ENCODE peak calls at places on chromosomes 4 and X, in nine cellular contexts. One of them, this sample, is unnamed.

GRCh38 chr4:176186721-176187395 is 8.5 kb downstream of the SPATA4 start:
- DNase-seq in A549: no peak
- DNase-seq in cardiac muscle cell: no peak
- DNase-seq in GM23338: no peak
- DNase-seq in thyroid gland: no peak
- DNase-seq in suprapubic skin: no peak
- DNase-seq in BE2C: no peak
- DNase-seq in neural progenitor cell: no peak
- DNase-seq in OCI-LY7: no peak
- DNase-seq in this sample: no peak

GRCh38 chrX:88284844-88285243 is 462.2 kb upstream of the CPXCR1 start:
- DNase-seq in A549: peak; percentile 0
- DNase-seq in cardiac muscle cell: no peak
- DNase-seq in GM23338: no peak
- DNase-seq in thyroid gland: no peak
- DNase-seq in suprapubic skin: no peak
- DNase-seq in BE2C: no peak
- DNase-seq in neural progenitor cell: no peak
- DNase-seq in OCI-LY7: no peak
- DNase-seq in this sample: no peak

GRCh38 chr4:5638976-5639375 is 69.4 kb downstream of the EVC2 start:
- DNase-seq in A549: peak; percentile 2
- DNase-seq in cardiac muscle cell: no peak
- DNase-seq in GM23338: no peak
- DNase-seq in thyroid gland: no peak
- DNase-seq in suprapubic skin: no peak
- DNase-seq in BE2C: no peak
- DNase-seq in neural progenitor cell: no peak
- DNase-seq in OCI-LY7: no peak
- DNase-seq in this sample: no peak

GRCh38 chr4:48558026-48558425 is 68.0 kb downstream of the ZAR1 start:
- DNase-seq in A549: no peak
- DNase-seq in cardiac muscle cell: no peak
- DNase-seq in GM23338: no peak
- DNase-seq in thyroid gland: no peak
- DNase-seq in suprapubic skin: no peak
- DNase-seq in BE2C: no peak
- DNase-seq in neural progenitor cell: no peak
- DNase-seq in OCI-LY7: no peak
- DNase-seq in this sample: no peak

GRCh38 chr4:87419578-87420249 is 2.7 kb upstream of the NUDT9 start:
- DNase-seq in A549: peak; percentile 79
- DNase-seq in cardiac muscle cell: no peak
- DNase-seq in GM23338: no peak
- DNase-seq in thyroid gland: no peak
- DNase-seq in suprapubic skin: no peak
- DNase-seq in BE2C: no peak
- DNase-seq in neural progenitor cell: peak; percentile 40
- DNase-seq in OCI-LY7: no peak
- DNase-seq in this sample: no peak

GRCh38 chr4:174828845-174829701 is at the start of gene GLRA3:
- DNase-seq in A549: peak; percentile 81
- DNase-seq in cardiac muscle cell: peak; percentile 89
- DNase-seq in GM23338: peak; percentile 99
- DNase-seq in thyroid gland: peak; percentile 12
- DNase-seq in suprapubic skin: no peak
- DNase-seq in BE2C: peak; percentile 91
- DNase-seq in neural progenitor cell: peak; percentile 98
- DNase-seq in OCI-LY7: peak; percentile 97
- DNase-seq in this sample: peak; percentile 80

GRCh38 chr4:124907881-124908280 is 195.3 kb upstream of the ANKRD50 start:
- DNase-seq in A549: no peak
- DNase-seq in cardiac muscle cell: no peak
- DNase-seq in GM23338: no peak
- DNase-seq in thyroid gland: no peak
- DNase-seq in suprapubic skin: no peak
- DNase-seq in BE2C: no peak
- DNase-seq in neural progenitor cell: no peak
- DNase-seq in OCI-LY7: no peak
- DNase-seq in this sample: no peak

GRCh38 chrX:141668371-141668770 is 30.2 kb downstream of the SPANXD start:
- DNase-seq in A549: no peak
- DNase-seq in cardiac muscle cell: no peak
- DNase-seq in GM23338: no peak
- DNase-seq in thyroid gland: peak; percentile 51
- DNase-seq in suprapubic skin: no peak
- DNase-seq in BE2C: no peak
- DNase-seq in neural progenitor cell: no peak
- DNase-seq in OCI-LY7: no peak
- DNase-seq in this sample: no peak

GRCh38 chr4:48780867-48781219 is 764 bp upstream of the FRYL start:
- DNase-seq in A549: no peak
- DNase-seq in cardiac muscle cell: no peak
- DNase-seq in GM23338: no peak
- DNase-seq in thyroid gland: peak; percentile 55
- DNase-seq in suprapubic skin: peak; percentile 76
- DNase-seq in BE2C: peak; percentile 28
- DNase-seq in neural progenitor cell: no peak
- DNase-seq in OCI-LY7: peak; percentile 49
- DNase-seq in this sample: no peak

GRCh38 chr4:148495463-148495862 is 53.2 kb upstream of the NR3C2 start:
- DNase-seq in A549: no peak
- DNase-seq in cardiac muscle cell: no peak
- DNase-seq in GM23338: no peak
- DNase-seq in thyroid gland: no peak
- DNase-seq in suprapubic skin: no peak
- DNase-seq in BE2C: no peak
- DNase-seq in neural progenitor cell: no peak
- DNase-seq in OCI-LY7: no peak
- DNase-seq in this sample: no peak

DNA sequence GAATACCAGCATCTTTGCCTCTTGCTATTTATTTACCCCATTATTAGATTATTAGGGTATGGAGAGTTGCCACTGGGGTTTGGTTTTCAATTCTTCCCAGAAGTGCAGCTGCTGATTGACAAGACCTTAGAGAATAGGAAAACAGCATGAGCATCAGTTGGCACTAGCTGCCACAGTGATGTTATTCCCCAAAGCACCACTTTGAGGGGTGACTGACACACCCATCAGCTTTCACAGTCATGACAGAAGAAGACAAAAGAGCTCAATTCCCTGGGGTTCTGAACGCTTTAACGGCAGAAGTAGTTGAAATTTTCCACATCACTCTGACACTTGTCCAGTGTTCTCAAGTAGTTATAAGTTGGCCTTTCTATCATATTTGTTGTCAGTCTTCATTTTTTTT is 55.0 kb upstream of the NR3C2 start:
- DNase-seq in A549: no peak
- DNase-seq in cardiac muscle cell: no peak
- DNase-seq in GM23338: no peak
- DNase-seq in thyroid gland: no peak
- DNase-seq in suprapubic skin: no peak
- DNase-seq in BE2C: no peak
- DNase-seq in neural progenitor cell: no peak
- DNase-seq in OCI-LY7: peak; percentile 1
- DNase-seq in this sample: no peak
- H3K4me1 ChIP-seq in A549: no peaks in the 10 kb centered on the region
- H3K4me1 ChIP-seq in cardiac muscle cell: no peaks in the 10 kb centered on the region
- H3K4me1 ChIP-seq in GM23338: no peaks in the 10 kb centered on the region
- H3K4me1 ChIP-seq in thyroid gland: no peaks in the 10 kb centered on the region
- H3K4me1 ChIP-seq in suprapubic skin: no peaks in the 10 kb centered on the region
- H3K4me1 ChIP-seq in BE2C: no peaks in the 10 kb centered on the region
- H3K4me1 ChIP-seq in neural progenitor cell: no peaks in the 10 kb centered on the region
- H3K4me1 ChIP-seq in OCI-LY7: no peaks in the 10 kb centered on the region
- H3K4me1 ChIP-seq in this sample: no peaks in the 10 kb centered on the region

DNA sequence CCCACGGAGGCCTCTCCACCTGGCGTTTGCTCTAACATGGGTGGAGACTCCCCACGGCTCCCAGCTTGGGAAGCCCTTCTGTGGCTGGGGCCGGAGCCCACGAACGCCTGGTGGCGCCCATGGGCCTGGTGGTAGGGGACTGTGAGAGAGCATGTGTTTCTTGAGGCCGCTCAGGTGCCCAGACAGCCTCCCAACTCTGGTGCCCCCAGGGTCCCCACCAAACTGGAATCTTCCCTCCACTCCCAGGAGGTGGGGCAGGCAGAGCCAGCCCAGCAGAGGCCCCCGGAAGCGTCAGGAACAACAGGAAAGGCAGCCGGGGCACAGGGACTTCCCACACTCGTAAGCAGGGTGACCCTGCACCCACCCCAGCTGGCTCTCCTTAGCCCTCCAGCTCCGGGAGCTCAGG is 33.3 kb upstream of the FGFR3 start:
- DNase-seq in A549: no peak
- DNase-seq in cardiac muscle cell: no peak
- DNase-seq in GM23338: no peak
- DNase-seq in thyroid gland: no peak
- DNase-seq in suprapubic skin: no peak
- DNase-seq in BE2C: no peak
- DNase-seq in neural progenitor cell: no peak
- DNase-seq in OCI-LY7: no peak
- DNase-seq in this sample: no peak
- H3K4me1 ChIP-seq in A549: peaks cover 22% of the 10 kb centered on the region
- H3K4me1 ChIP-seq in cardiac muscle cell: no peaks in the 10 kb centered on the region
- H3K4me1 ChIP-seq in GM23338: peaks cover 4% of the 10 kb centered on the region
- H3K4me1 ChIP-seq in thyroid gland: peaks cover 11% of the 10 kb centered on the region
- H3K4me1 ChIP-seq in suprapubic skin: peaks cover 70% of the 10 kb centered on the region
- H3K4me1 ChIP-seq in BE2C: no peaks in the 10 kb centered on the region
- H3K4me1 ChIP-seq in neural progenitor cell: peaks cover 24% of the 10 kb centered on the region
- H3K4me1 ChIP-seq in OCI-LY7: no peaks in the 10 kb centered on the region
- H3K4me1 ChIP-seq in this sample: peaks cover 15% of the 10 kb centered on the region

DNA sequence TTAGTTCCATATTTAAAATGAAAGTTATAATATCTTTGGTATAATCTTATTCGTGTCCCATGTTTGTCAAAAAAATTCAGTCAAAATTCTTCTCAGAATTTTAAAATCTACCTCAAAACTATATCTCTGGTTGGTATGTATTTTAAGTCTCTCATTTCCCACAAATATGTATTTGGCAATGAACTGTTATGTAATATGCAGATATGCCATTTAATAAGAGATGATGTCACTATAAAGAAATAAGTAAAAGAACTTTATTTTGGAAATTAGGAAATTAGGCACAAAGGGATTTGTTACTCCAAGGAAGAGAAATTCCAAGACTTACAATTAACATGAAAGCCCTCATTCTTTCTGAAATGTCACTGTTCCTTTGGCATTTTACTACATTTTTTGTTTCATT is 15.3 kb downstream of the SNCA start:
- DNase-seq in A549: no peak
- DNase-seq in cardiac muscle cell: no peak
- DNase-seq in GM23338: no peak
- DNase-seq in thyroid gland: no peak
- DNase-seq in suprapubic skin: no peak
- DNase-seq in BE2C: no peak
- DNase-seq in neural progenitor cell: no peak
- DNase-seq in OCI-LY7: no peak
- DNase-seq in this sample: no peak
- H3K4me1 ChIP-seq in A549: no peaks in the 10 kb centered on the region
- H3K4me1 ChIP-seq in cardiac muscle cell: peaks cover 4% of the 10 kb centered on the region
- H3K4me1 ChIP-seq in GM23338: peaks cover 7% of the 10 kb centered on the region
- H3K4me1 ChIP-seq in thyroid gland: no peaks in the 10 kb centered on the region
- H3K4me1 ChIP-seq in suprapubic skin: peaks cover 11% of the 10 kb centered on the region
- H3K4me1 ChIP-seq in BE2C: peaks cover 6% of the 10 kb centered on the region
- H3K4me1 ChIP-seq in neural progenitor cell: no peaks in the 10 kb centered on the region
- H3K4me1 ChIP-seq in OCI-LY7: no peaks in the 10 kb centered on the region
- H3K4me1 ChIP-seq in this sample: no peaks in the 10 kb centered on the region

GRCh38 chr4:102525099-102525498 is 23.9 kb downstream of the NFKB1 start:
- DNase-seq in A549: no peak
- DNase-seq in cardiac muscle cell: no peak
- DNase-seq in GM23338: no peak
- DNase-seq in thyroid gland: no peak
- DNase-seq in suprapubic skin: no peak
- DNase-seq in BE2C: no peak
- DNase-seq in neural progenitor cell: no peak
- DNase-seq in OCI-LY7: no peak
- DNase-seq in this sample: no peak
- H3K4me1 ChIP-seq in A549: no peaks in the 10 kb centered on the region
- H3K4me1 ChIP-seq in cardiac muscle cell: no peaks in the 10 kb centered on the region
- H3K4me1 ChIP-seq in GM23338: peaks cover 12% of the 10 kb centered on the region
- H3K4me1 ChIP-seq in thyroid gland: peaks cover 5% of the 10 kb centered on the region
- H3K4me1 ChIP-seq in suprapubic skin: peaks cover 28% of the 10 kb centered on the region
- H3K4me1 ChIP-seq in BE2C: no peaks in the 10 kb centered on the region
- H3K4me1 ChIP-seq in neural progenitor cell: peaks cover 16% of the 10 kb centered on the region
- H3K4me1 ChIP-seq in OCI-LY7: no peaks in the 10 kb centered on the region
- H3K4me1 ChIP-seq in this sample: peaks cover 4% of the 10 kb centered on the region

GRCh38 chrX:153925387-153925738 is 701 bp downstream of the ARHGAP4 start:
- DNase-seq in A549: no peak
- DNase-seq in cardiac muscle cell: no peak
- DNase-seq in GM23338: no peak
- DNase-seq in thyroid gland: no peak
- DNase-seq in suprapubic skin: no peak
- DNase-seq in BE2C: no peak
- DNase-seq in neural progenitor cell: no peak
- DNase-seq in OCI-LY7: peak; percentile 80
- DNase-seq in this sample: no peak
- H3K4me1 ChIP-seq in A549: peaks cover 14% of the 10 kb centered on the region
- H3K4me1 ChIP-seq in cardiac muscle cell: peaks cover 11% of the 10 kb centered on the region
- H3K4me1 ChIP-seq in GM23338: peaks cover 10% of the 10 kb centered on the region
- H3K4me1 ChIP-seq in thyroid gland: peaks cover 20% of the 10 kb centered on the region
- H3K4me1 ChIP-seq in suprapubic skin: peaks cover 54% of the 10 kb centered on the region
- H3K4me1 ChIP-seq in BE2C: peaks cover 38% of the 10 kb centered on the region
- H3K4me1 ChIP-seq in neural progenitor cell: peaks cover 8% of the 10 kb centered on the region
- H3K4me1 ChIP-seq in OCI-LY7: peaks cover 44% of the 10 kb centered on the region
- H3K4me1 ChIP-seq in this sample: peaks cover 18% of the 10 kb centered on the region

GRCh38 chr4:38762560-38762959 is 20.2 kb downstream of the TLR10 start:
- DNase-seq in A549: no peak
- DNase-seq in cardiac muscle cell: no peak
- DNase-seq in GM23338: no peak
- DNase-seq in thyroid gland: no peak
- DNase-seq in suprapubic skin: no peak
- DNase-seq in BE2C: no peak
- DNase-seq in neural progenitor cell: no peak
- DNase-seq in OCI-LY7: peak; percentile 92
- DNase-seq in this sample: no peak

GRCh38 chr4:38759790-38760122 is 23.0 kb downstream of the TLR10 start:
- DNase-seq in A549: no peak
- DNase-seq in cardiac muscle cell: no peak
- DNase-seq in GM23338: no peak
- DNase-seq in thyroid gland: no peak
- DNase-seq in suprapubic skin: no peak
- DNase-seq in BE2C: no peak
- DNase-seq in neural progenitor cell: no peak
- DNase-seq in OCI-LY7: no peak
- DNase-seq in this sample: no peak

GRCh38 chr4:38759077-38759789 is 23.6 kb downstream of the TLR10 start:
- DNase-seq in A549: peak; percentile 43
- DNase-seq in cardiac muscle cell: peak; percentile 49
- DNase-seq in GM23338: peak; percentile 74
- DNase-seq in thyroid gland: peak; percentile 56
- DNase-seq in suprapubic skin: no peak
- DNase-seq in BE2C: peak; percentile 22
- DNase-seq in neural progenitor cell: peak; percentile 67
- DNase-seq in OCI-LY7: peak; percentile 83
- DNase-seq in this sample: no peak

GRCh38 chr4:38757945-38758344 is 24.8 kb downstream of the TLR10 start:
- DNase-seq in A549: peak; percentile 40
- DNase-seq in cardiac muscle cell: peak; percentile 10
- DNase-seq in GM23338: peak; percentile 65
- DNase-seq in thyroid gland: peak; percentile 14
- DNase-seq in suprapubic skin: no peak
- DNase-seq in BE2C: no peak
- DNase-seq in neural progenitor cell: peak; percentile 15
- DNase-seq in OCI-LY7: peak; percentile 67
- DNase-seq in this sample: no peak

GRCh38 chr4:38760915-38761314 is 21.9 kb downstream of the TLR10 start:
- DNase-seq in A549: no peak
- DNase-seq in cardiac muscle cell: no peak
- DNase-seq in GM23338: no peak
- DNase-seq in thyroid gland: no peak
- DNase-seq in suprapubic skin: no peak
- DNase-seq in BE2C: no peak
- DNase-seq in neural progenitor cell: no peak
- DNase-seq in OCI-LY7: peak; percentile 83
- DNase-seq in this sample: no peak
- H3K4me1 ChIP-seq in A549: no peaks in the 10 kb centered on the region
- H3K4me1 ChIP-seq in cardiac muscle cell: no peaks in the 10 kb centered on the region
- H3K4me1 ChIP-seq in GM23338: no peaks in the 10 kb centered on the region
- H3K4me1 ChIP-seq in thyroid gland: no peaks in the 10 kb centered on the region
- H3K4me1 ChIP-seq in suprapubic skin: peaks cover 6% of the 10 kb centered on the region
- H3K4me1 ChIP-seq in BE2C: no peaks in the 10 kb centered on the region
- H3K4me1 ChIP-seq in neural progenitor cell: no peaks in the 10 kb centered on the region
- H3K4me1 ChIP-seq in OCI-LY7: peaks cover 79% of the 10 kb centered on the region
- H3K4me1 ChIP-seq in this sample: peaks cover 4% of the 10 kb centered on the region

This sample was measured in upper lobe of right lung.